ENCODE peak calls at places on chromosomes 13 and 19, in five cellular contexts. Q is upper lobe of left lung, I is breast epithelium, H is suprapubic skin, P is H1. S is an unnamed sample.

GRCh38 chr19:8366961-8367326 is 3.0 kb downstream of the ANGPTL4 start:
- DNase-seq in Q (no peak), P (no peak), H (no peak), I (no peak), S (no peak)

GRCh38 chr19:35404879-35405622 is 34.2 kb downstream of the GPR42 start:
- DNase-seq in Q (no peak), I (no peak), H (no peak), P (no peak), S (peak)

GRCh38 chr19:48600679-48601382 is 5.7 kb upstream of the SPACA4 start:
- DNase-seq in I (no peak), Q (no peak), H (no peak), P (no peak), S (no peak)

GRCh38 chr13:66405908-66406802 is 824.0 kb downstream of the PCDH9 start:
- DNase-seq in H (no peak), P (no peak), Q (no peak), I (no peak), S (no peak)

GRCh38 chr19:36821758-36822157 is 16.4 kb downstream of the ZNF790 start:
- DNase-seq in P (no peak), Q (no peak), I (no peak), H (no peak), S (no peak)

GRCh38 chr13:41942462-41943094 is 18.3 kb downstream of the VWA8 start:
- DNase-seq in I (no peak), P (no peak), Q (no peak), H (no peak), S (no peak)

GRCh38 chr19:43667524-43668405 is 2.2 kb downstream of the PLAUR start:
- DNase-seq in H (no peak), Q (no peak), I (no peak), P (peak), S (no peak)

GRCh38 chr13:34277971-34278370 is 460.0 kb downstream of the RFC3 start:
- DNase-seq in P (no peak), H (no peak), I (no peak), Q (no peak), S (no peak)

GRCh38 chr13:40116008-40116407 is 460.5 kb downstream of the COG6 start:
- DNase-seq in P (no peak), Q (peak), H (no peak), I (no peak), S (peak)

GRCh38 chr19:48713864-48714755 is 5.4 kb downstream of the MAMSTR start:
- DNase-seq in I (peak), P (peak), H (peak), Q (peak), S (peak)

GRCh38 chr19:2089727-2090053 is 6.4 kb downstream of the MOB3A start:
- DNase-seq in H (no peak), I (no peak), Q (no peak), P (no peak), S (no peak)

GRCh38 chr19:2084993-2085720 is 11.0 kb downstream of the MOB3A start:
- DNase-seq in Q (peak), H (peak), P (no peak), I (no peak), S (peak)

GRCh38 chr19:2089001-2089711 is 7.0 kb downstream of the MOB3A start:
- DNase-seq in H (no peak), I (no peak), P (no peak), Q (no peak), S (no peak)

GRCh38 chr19:2083174-2083854 is 12.8 kb downstream of the MOB3A start:
- DNase-seq in H (no peak), I (no peak), P (no peak), Q (peak), S (no peak)

DNA sequence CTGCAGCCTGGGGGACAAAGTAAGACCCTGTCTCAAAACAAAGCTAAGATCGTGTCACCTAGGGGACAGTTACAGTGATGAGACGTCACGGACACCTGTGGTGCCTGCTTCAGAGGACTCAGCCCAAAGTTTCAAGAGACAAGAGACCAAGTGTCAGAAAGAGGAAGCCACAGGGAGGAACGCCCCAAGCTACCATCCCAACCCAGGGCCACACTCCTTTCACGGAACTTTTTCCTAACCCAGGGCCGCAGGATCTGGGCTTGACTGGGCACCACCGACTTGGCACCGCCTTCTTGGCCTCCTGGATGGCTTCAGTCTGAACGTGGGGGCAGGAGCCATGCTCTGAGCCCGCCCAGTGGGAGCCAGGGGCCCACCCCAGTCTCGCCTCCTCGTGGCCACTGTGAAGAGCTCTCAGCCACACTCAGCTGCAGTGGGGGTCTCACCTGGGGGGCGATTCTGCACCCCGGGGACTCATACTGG is 8.5 kb downstream of the MOB3A start:
- DNase-seq in H (no peak), P (no peak), Q (peak), I (no peak), S (no peak)
- TF ChIP-seq POLR2AphosphoS5 in H (no peak), P (no peak), Q (no peak), I (no peak), S (no peak)

DNA sequence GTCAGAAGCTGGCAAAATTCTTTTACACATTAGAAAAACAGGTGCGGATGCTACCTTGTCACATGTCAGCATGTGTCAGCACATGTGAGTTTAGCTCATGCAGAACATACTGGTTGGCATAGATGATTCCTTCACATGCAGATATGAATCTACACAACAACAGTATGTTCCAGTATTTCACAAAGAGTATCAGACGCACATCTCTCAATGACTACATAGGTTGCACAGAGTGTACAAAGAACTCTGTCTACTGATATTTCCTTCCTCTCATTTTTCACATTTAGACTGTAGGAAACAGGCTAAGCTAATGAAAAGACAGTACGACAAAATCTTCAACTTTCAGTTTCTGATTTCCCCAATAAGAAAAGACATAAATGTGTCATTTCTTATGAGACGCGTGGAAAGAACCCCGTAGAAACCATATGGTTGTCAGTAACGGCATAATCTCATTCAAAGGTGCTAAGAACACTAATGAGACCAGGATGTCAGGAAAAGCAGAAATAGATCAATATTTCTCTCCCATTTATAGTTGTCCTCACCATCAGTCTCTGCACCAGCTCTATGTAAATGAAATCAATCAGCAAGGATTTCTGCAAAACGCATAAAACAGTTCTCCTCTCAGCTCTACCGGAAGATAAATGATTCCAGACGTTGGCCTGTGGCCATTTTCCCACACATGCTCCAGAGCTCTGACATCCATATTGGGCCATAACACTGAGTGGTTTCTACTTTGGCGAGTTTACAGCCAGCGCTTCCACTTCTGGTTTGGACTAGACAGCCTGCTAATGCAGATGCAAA is 81.2 kb downstream of the STARD13 start:
- DNase-seq in P (no peak), Q (no peak), H (peak), I (no peak), S (peak)
- H3K4me3 ChIP-seq in P (no peak), Q (peak), H (peak), I (peak), S (peak)

GRCh38 chr13:99856021-99856420 is 115.5 kb downstream of the ZIC5 start:
- DNase-seq in H (no peak), P (no peak), Q (no peak), I (no peak), S (no peak)
- TF ChIP-seq POLR2A in H (no peak), P (no peak), Q (no peak), I (no peak), S (no peak)

DNA sequence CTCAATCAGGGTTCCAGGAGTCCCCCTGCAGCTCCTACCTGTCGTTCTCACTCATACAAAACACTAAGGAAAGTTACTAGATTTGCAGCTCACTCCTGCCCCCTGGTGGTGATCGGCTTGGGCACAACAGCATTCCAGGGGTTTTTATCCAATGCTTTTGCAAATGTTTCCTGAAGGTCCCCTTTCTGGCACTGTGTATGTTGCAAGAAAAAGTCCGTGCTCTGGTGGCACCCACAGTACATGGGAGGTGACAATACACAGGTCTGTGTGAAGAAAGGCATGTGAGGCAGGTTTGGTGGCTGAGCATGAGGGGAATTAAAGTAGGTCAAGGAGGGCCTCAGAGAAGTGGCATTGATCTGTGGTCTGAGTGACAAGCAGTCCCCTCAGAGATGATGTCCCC is 8.6 kb upstream of the TYK2 start:
- DNase-seq in Q (peak), H (peak), P (peak), I (peak), S (peak)
- TF ChIP-seq POLR2AphosphoS5 in Q (peak), H (no peak), P (peak), I (no peak), S (no peak)

GRCh38 chr13:25881136-25881926 is 170.5 kb downstream of the SHISA2 start:
- DNase-seq in P (no peak), I (no peak), Q (no peak), H (no peak), S (no peak)
- H3K4me3 ChIP-seq in P (no peak), I (peak), Q (no peak), H (no peak), S (no peak)

GRCh38 chr19:53982056-53982455 is 9.4 kb upstream of the CACNG6 start:
- DNase-seq in I (no peak), P (peak), Q (no peak), H (no peak), S (no peak)
- TF ChIP-seq POLR2A in I (no peak), P (no peak), Q (no peak), H (no peak), S (no peak)